ENCODE peak calls at places on chromosomes 13 and 19, in five cellular contexts. One of them, this sample, is unnamed. For H3K9me3, the result is how much of the 10 kb centered on the place peaks cover.

GRCh38 chr19:28578786-28579505 is 634.0 kb downstream of the UQCRFS1 start:
- DNase-seq in A549: no peak
- DNase-seq in tibial nerve: no peak
- DNase-seq in sigmoid colon: no peak
- DNase-seq in transverse colon: no peak
- DNase-seq in this sample: no peak

GRCh38 chr19:4472174-4472974 is at the start of gene HDGFL2:
- DNase-seq in A549: no peak
- DNase-seq in tibial nerve: no peak
- DNase-seq in sigmoid colon: no peak
- DNase-seq in transverse colon: no peak
- DNase-seq in this sample: peak

GRCh38 chr13:43307921-43308433 is 284.6 kb downstream of the DNAJC15 start:
- DNase-seq in A549: no peak
- DNase-seq in tibial nerve: peak
- DNase-seq in sigmoid colon: peak
- DNase-seq in transverse colon: peak
- DNase-seq in this sample: peak

GRCh38 chr13:46712524-46712923 is 84.4 kb downstream of the ESD start:
- DNase-seq in A549: no peak
- DNase-seq in tibial nerve: no peak
- DNase-seq in sigmoid colon: no peak
- DNase-seq in transverse colon: no peak
- DNase-seq in this sample: no peak

GRCh38 chr19:50673118-50673517 is 23.9 kb downstream of the C19orf81 start:
- DNase-seq in A549: no peak
- DNase-seq in tibial nerve: no peak
- DNase-seq in sigmoid colon: no peak
- DNase-seq in transverse colon: no peak
- DNase-seq in this sample: no peak

GRCh38 chr19:6588508-6589345 is 2.2 kb downstream of the CD70 start:
- DNase-seq in A549: no peak
- DNase-seq in tibial nerve: no peak
- DNase-seq in sigmoid colon: no peak
- DNase-seq in transverse colon: no peak
- DNase-seq in this sample: no peak

GRCh38 chr13:30739646-30740642 is 4.6 kb downstream of the ALOX5AP start:
- DNase-seq in A549: peak
- DNase-seq in tibial nerve: no peak
- DNase-seq in sigmoid colon: no peak
- DNase-seq in transverse colon: no peak
- DNase-seq in this sample: no peak

GRCh38 chr19:13839193-13839937 is 37.6 kb upstream of the NANOS3 start:
- DNase-seq in A549: no peak
- DNase-seq in tibial nerve: peak
- DNase-seq in sigmoid colon: peak
- DNase-seq in transverse colon: peak
- DNase-seq in this sample: peak

GRCh38 chr19:50332014-50332263 is 2.8 kb upstream of the KCNC3 start:
- DNase-seq in A549: no peak
- DNase-seq in tibial nerve: no peak
- DNase-seq in sigmoid colon: no peak
- DNase-seq in transverse colon: no peak
- DNase-seq in this sample: no peak

GRCh38 chr13:61838568-61838967 is 422.9 kb upstream of the PCDH20 start:
- DNase-seq in A549: no peak
- DNase-seq in tibial nerve: no peak
- DNase-seq in sigmoid colon: no peak
- DNase-seq in transverse colon: no peak
- DNase-seq in this sample: no peak

GRCh38 chr13:61833228-61833627 is 417.6 kb upstream of the PCDH20 start:
- DNase-seq in A549: no peak
- DNase-seq in tibial nerve: no peak
- DNase-seq in sigmoid colon: no peak
- DNase-seq in transverse colon: no peak
- DNase-seq in this sample: no peak
- TF ChIP-seq EP300 in A549: no peak
- TF ChIP-seq EP300 in tibial nerve: no peak
- TF ChIP-seq EP300 in sigmoid colon: no peak
- TF ChIP-seq EP300 in transverse colon: no peak
- TF ChIP-seq EP300 in this sample: no peak

DNA sequence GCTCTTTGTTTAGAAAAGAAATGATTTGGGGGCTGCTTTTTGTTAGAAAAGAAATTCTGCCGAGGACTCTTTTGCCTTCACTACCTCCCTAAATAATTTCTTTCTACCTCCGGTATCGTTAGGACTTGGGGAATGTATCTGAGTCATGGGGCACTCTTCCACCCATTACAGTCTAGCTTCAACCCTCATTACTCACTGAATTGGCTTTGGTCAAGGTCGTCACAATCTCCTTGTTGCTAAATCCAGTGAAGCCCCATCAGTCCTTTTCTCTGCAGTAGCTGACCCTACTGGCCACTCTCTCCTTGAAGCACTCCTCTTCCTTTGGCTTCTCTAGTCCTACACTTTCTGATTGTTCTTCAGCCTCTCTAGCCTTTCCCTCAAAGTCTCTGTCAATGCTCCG is 34.0 kb downstream of the WDR87 start:
- DNase-seq in A549: no peak
- DNase-seq in tibial nerve: no peak
- DNase-seq in sigmoid colon: no peak
- DNase-seq in transverse colon: no peak
- DNase-seq in this sample: no peak
- H3K9me3 ChIP-seq in A549: half or more
- H3K9me3 ChIP-seq in tibial nerve: under half
- H3K9me3 ChIP-seq in sigmoid colon: under half
- H3K9me3 ChIP-seq in transverse colon: under half
- H3K9me3 ChIP-seq in this sample: under half

GRCh38 chr19:56837892-56838679 is 2.4 kb downstream of the PEG3 start:
- DNase-seq in A549: no peak
- DNase-seq in tibial nerve: peak
- DNase-seq in sigmoid colon: peak
- DNase-seq in transverse colon: peak
- DNase-seq in this sample: peak
- TF ChIP-seq POLR2A in A549: no peak
- TF ChIP-seq POLR2A in tibial nerve: no peak
- TF ChIP-seq POLR2A in sigmoid colon: no peak
- TF ChIP-seq POLR2A in transverse colon: no peak
- TF ChIP-seq POLR2A in this sample: no peak

DNA sequence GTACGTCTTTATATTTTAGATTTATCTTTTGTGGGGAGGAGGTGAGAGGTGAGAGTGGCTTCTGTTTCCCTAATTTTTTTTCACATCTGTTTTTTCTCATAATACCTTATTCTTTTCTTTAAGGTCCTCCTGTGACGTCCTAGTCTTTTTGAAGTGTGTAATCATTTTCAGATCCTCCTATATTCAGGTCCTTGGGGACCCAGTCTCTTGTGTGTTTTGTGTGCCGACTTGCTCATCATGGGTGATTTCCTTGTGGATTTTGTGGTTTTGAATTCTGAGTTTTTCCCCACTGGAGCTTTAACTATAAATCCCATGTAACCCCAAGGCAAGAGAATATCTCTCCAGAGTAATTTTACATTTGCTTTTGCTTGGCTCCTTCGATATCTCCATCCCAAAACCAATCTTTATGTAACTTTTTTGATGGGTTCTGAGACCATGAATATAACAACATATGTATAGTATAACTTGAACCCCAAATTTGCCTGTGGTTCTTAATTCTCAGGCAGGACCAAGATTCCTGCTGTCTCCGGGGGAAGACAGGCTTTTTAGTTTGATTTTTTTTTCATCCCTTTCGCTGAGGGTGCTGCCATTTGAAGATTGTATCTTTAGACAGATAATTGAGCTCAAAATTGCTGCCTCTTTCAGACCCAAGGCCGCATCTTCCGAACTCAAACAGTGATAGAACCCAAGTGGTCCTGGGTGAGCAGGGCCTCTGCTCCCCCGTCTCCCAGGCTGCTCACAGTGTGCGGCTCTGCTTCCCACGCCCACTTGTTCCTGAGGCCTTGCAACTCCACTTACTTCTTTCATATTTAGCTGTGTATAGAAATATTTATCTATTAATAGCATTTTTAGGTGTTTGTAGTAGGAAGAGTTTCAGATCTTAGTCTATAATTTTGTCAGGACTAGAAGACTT is 59.1 kb upstream of the GPR183 start:
- DNase-seq in A549: no peak
- DNase-seq in tibial nerve: no peak
- DNase-seq in sigmoid colon: no peak
- DNase-seq in transverse colon: no peak
- DNase-seq in this sample: no peak
- TF ChIP-seq EP300 in A549: no peak
- TF ChIP-seq EP300 in tibial nerve: no peak
- TF ChIP-seq EP300 in sigmoid colon: no peak
- TF ChIP-seq EP300 in transverse colon: no peak
- TF ChIP-seq EP300 in this sample: no peak

DNA sequence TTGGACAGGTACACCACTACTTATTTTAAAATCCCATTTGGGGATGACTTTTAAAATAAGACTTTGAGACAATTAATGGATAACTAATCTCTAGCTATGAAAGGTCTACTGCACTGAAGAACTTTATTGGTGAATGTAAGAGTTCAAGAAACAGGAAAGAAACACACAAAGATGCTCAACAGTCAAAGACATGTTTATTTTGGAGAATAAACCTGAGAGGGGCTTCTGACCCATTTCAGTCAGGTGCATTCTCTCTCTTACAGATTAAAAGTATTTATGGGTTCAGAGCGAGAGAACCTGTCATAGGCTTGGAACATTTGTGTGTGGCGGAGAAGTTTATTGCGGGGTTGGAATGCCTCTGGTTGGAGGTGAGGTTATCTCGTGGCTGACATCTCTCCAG is 94.3 kb upstream of the USP29 start:
- DNase-seq in A549: no peak
- DNase-seq in tibial nerve: no peak
- DNase-seq in sigmoid colon: no peak
- DNase-seq in transverse colon: no peak
- DNase-seq in this sample: no peak
- H3K9me3 ChIP-seq in A549: under half
- H3K9me3 ChIP-seq in tibial nerve: half or more
- H3K9me3 ChIP-seq in sigmoid colon: under half
- H3K9me3 ChIP-seq in transverse colon: under half
- H3K9me3 ChIP-seq in this sample: under half

GRCh38 chr19:17075860-17076538 is 422 bp downstream of the MYO9B start:
- DNase-seq in A549: peak
- DNase-seq in tibial nerve: no peak
- DNase-seq in sigmoid colon: peak
- DNase-seq in transverse colon: peak
- DNase-seq in this sample: no peak
- TF ChIP-seq POLR2A in A549: no peak
- TF ChIP-seq POLR2A in tibial nerve: no peak
- TF ChIP-seq POLR2A in sigmoid colon: no peak
- TF ChIP-seq POLR2A in transverse colon: no peak
- TF ChIP-seq POLR2A in this sample: no peak

GRCh38 chr19:2048959-2049740 is 1.9 kb downstream of the MKNK2 start:
- DNase-seq in A549: no peak
- DNase-seq in tibial nerve: no peak
- DNase-seq in sigmoid colon: peak
- DNase-seq in transverse colon: no peak
- DNase-seq in this sample: peak
- TF ChIP-seq EP300 in A549: no peak
- TF ChIP-seq EP300 in tibial nerve: peak
- TF ChIP-seq EP300 in sigmoid colon: no peak
- TF ChIP-seq EP300 in transverse colon: no peak
- TF ChIP-seq EP300 in this sample: no peak

GRCh38 chr13:44934724-44935123 is 54.5 kb downstream of the NUFIP1 start:
- DNase-seq in A549: no peak
- DNase-seq in tibial nerve: no peak
- DNase-seq in sigmoid colon: no peak
- DNase-seq in transverse colon: no peak
- DNase-seq in this sample: no peak

GRCh38 chr13:44932850-44933251 is 56.4 kb downstream of the NUFIP1 start:
- DNase-seq in A549: no peak
- DNase-seq in tibial nerve: no peak
- DNase-seq in sigmoid colon: no peak
- DNase-seq in transverse colon: no peak
- DNase-seq in this sample: no peak

GRCh38 chr13:44932171-44932849 is 57.0 kb downstream of the NUFIP1 start:
- DNase-seq in A549: no peak
- DNase-seq in tibial nerve: no peak
- DNase-seq in sigmoid colon: no peak
- DNase-seq in transverse colon: no peak
- DNase-seq in this sample: no peak

GRCh38 chr13:44938854-44939253 is 50.4 kb downstream of the NUFIP1 start:
- DNase-seq in A549: no peak
- DNase-seq in tibial nerve: no peak
- DNase-seq in sigmoid colon: no peak
- DNase-seq in transverse colon: no peak
- DNase-seq in this sample: no peak

GRCh38 chr13:44936246-44936645 is 53.0 kb downstream of the NUFIP1 start:
- DNase-seq in A549: no peak
- DNase-seq in tibial nerve: no peak
- DNase-seq in sigmoid colon: no peak
- DNase-seq in transverse colon: no peak
- DNase-seq in this sample: no peak
- H3K9me3 ChIP-seq in A549: under half
- H3K9me3 ChIP-seq in tibial nerve: under half
- H3K9me3 ChIP-seq in sigmoid colon: under half
- H3K9me3 ChIP-seq in transverse colon: under half
- H3K9me3 ChIP-seq in this sample: under half

DNA sequence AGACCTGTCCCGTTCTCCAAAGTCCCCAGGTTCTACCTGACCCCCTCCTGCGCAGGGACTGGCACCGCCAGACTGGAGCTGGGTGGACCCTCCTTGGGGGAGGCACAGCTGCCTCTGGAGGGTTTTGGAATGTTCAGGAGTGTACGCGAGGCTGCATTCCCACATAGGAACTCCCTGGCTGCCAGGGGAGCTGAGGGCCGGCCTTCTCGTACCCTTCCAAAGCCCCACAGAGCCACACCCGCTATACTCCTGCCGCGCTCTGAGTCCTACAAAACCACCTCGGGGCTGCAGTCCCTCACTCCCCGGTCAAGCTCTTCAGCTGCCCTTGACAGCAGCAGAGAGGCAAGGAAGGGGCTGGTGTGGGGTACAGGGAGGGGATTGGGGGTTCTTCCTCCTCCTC is 484 bp upstream of the MUC16 start:
- DNase-seq in A549: no peak
- DNase-seq in tibial nerve: no peak
- DNase-seq in sigmoid colon: no peak
- DNase-seq in transverse colon: no peak
- DNase-seq in this sample: no peak
- TF ChIP-seq POLR2A in A549: no peak
- TF ChIP-seq POLR2A in tibial nerve: no peak
- TF ChIP-seq POLR2A in sigmoid colon: no peak
- TF ChIP-seq POLR2A in transverse colon: no peak
- TF ChIP-seq POLR2A in this sample: no peak

DNA sequence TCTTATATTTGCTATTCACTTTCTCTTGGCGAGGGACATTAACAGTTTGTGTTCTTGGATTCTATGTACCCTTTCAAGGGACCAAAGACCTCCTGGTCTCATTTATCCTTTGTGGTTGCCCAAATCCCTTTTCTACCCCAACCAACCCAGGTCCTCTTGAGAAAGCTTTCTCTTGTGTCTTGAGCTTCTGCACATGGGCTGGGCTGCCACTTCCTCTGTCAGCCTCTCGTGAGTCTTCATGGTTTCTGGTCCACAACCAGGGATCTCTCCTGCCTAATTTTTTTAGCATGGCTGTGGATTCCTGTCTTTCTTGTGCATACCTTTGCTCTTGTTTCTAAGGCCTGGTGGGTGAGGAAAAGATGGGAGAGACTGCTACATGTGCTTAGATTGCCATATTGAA is 14.9 kb downstream of the TIMM13 start:
- DNase-seq in A549: no peak
- DNase-seq in tibial nerve: no peak
- DNase-seq in sigmoid colon: no peak
- DNase-seq in transverse colon: no peak
- DNase-seq in this sample: no peak
- TF ChIP-seq EP300 in A549: no peak
- TF ChIP-seq EP300 in tibial nerve: no peak
- TF ChIP-seq EP300 in sigmoid colon: no peak
- TF ChIP-seq EP300 in transverse colon: no peak
- TF ChIP-seq EP300 in this sample: no peak

This sample was measured in ovary.